ENCODE peak calls at places on chromosomes 6 and 20, in eight cellular contexts. One of them, this sample, is unnamed.
A peak's percentile ranks its signal among the peaks of the same experiment; 100 is the strongest.

GRCh38 chr6:116229287-116229913 is 24.5 kb downstream of the TSPYL4 start:
- DNase-seq in anterior cingulate cortex: peak; percentile 97
- DNase-seq in stomach: peak; percentile 49
- DNase-seq in NCI-H1436: no peak
- DNase-seq in NCI-H524: peak; percentile 28
- DNase-seq in hypothalamus: peak; percentile 41
- DNase-seq in stimulated activated naive CD4-positive, alpha-beta T cell: no peak
- DNase-seq in SHP77: no peak
- DNase-seq in this sample: no peak

GRCh38 chr6:114747995-114748625 is 405.3 kb upstream of the HS3ST5 start:
- DNase-seq in anterior cingulate cortex: peak; percentile 57
- DNase-seq in stomach: peak; percentile 56
- DNase-seq in NCI-H1436: peak; percentile 21
- DNase-seq in NCI-H524: peak; percentile 48
- DNase-seq in hypothalamus: no peak
- DNase-seq in stimulated activated naive CD4-positive, alpha-beta T cell: no peak
- DNase-seq in SHP77: peak; percentile 39
- DNase-seq in this sample: peak; percentile 33

GRCh38 chr6:9233686-9234085 is 798.3 kb upstream of the SLC35B3 start:
- DNase-seq in anterior cingulate cortex: no peak
- DNase-seq in stomach: no peak
- DNase-seq in NCI-H1436: no peak
- DNase-seq in NCI-H524: no peak
- DNase-seq in hypothalamus: no peak
- DNase-seq in stimulated activated naive CD4-positive, alpha-beta T cell: no peak
- DNase-seq in SHP77: no peak
- DNase-seq in this sample: no peak

GRCh38 chr6:157464653-157465535 is 83.9 kb downstream of the ZDHHC14 start:
- DNase-seq in anterior cingulate cortex: no peak
- DNase-seq in stomach: no peak
- DNase-seq in NCI-H1436: no peak
- DNase-seq in NCI-H524: no peak
- DNase-seq in hypothalamus: no peak
- DNase-seq in stimulated activated naive CD4-positive, alpha-beta T cell: no peak
- DNase-seq in SHP77: no peak
- DNase-seq in this sample: no peak

GRCh38 chr20:57350086-57350710 is 857 bp upstream of the RAE1 start:
- DNase-seq in anterior cingulate cortex: no peak
- DNase-seq in stomach: no peak
- DNase-seq in NCI-H1436: no peak
- DNase-seq in NCI-H524: no peak
- DNase-seq in hypothalamus: no peak
- DNase-seq in stimulated activated naive CD4-positive, alpha-beta T cell: no peak
- DNase-seq in SHP77: no peak
- DNase-seq in this sample: no peak

GRCh38 chr6:7463785-7464184 is 74.2 kb downstream of the RIOK1 start:
- DNase-seq in anterior cingulate cortex: no peak
- DNase-seq in stomach: no peak
- DNase-seq in NCI-H1436: no peak
- DNase-seq in NCI-H524: no peak
- DNase-seq in hypothalamus: no peak
- DNase-seq in stimulated activated naive CD4-positive, alpha-beta T cell: no peak
- DNase-seq in SHP77: no peak
- DNase-seq in this sample: no peak

GRCh38 chr20:36035720-36036119 is 67.3 kb downstream of the CNBD2 start:
- DNase-seq in anterior cingulate cortex: no peak
- DNase-seq in stomach: no peak
- DNase-seq in NCI-H1436: no peak
- DNase-seq in NCI-H524: no peak
- DNase-seq in hypothalamus: no peak
- DNase-seq in stimulated activated naive CD4-positive, alpha-beta T cell: no peak
- DNase-seq in SHP77: no peak
- DNase-seq in this sample: no peak

GRCh38 chr20:22495789-22496188 is 88.6 kb downstream of the FOXA2 start:
- DNase-seq in anterior cingulate cortex: no peak
- DNase-seq in stomach: no peak
- DNase-seq in NCI-H1436: no peak
- DNase-seq in NCI-H524: no peak
- DNase-seq in hypothalamus: no peak
- DNase-seq in stimulated activated naive CD4-positive, alpha-beta T cell: no peak
- DNase-seq in SHP77: no peak
- DNase-seq in this sample: no peak

GRCh38 chr6:7042654-7043545 is 64.9 kb upstream of the RREB1 start:
- DNase-seq in anterior cingulate cortex: no peak
- DNase-seq in stomach: no peak
- DNase-seq in NCI-H1436: no peak
- DNase-seq in NCI-H524: peak; percentile 67
- DNase-seq in hypothalamus: no peak
- DNase-seq in stimulated activated naive CD4-positive, alpha-beta T cell: no peak
- DNase-seq in SHP77: peak; percentile 29
- DNase-seq in this sample: no peak

GRCh38 chr6:3211681-3212080 is 15.8 kb downstream of the TUBB2B start:
- DNase-seq in anterior cingulate cortex: peak; percentile 53
- DNase-seq in stomach: no peak
- DNase-seq in NCI-H1436: no peak
- DNase-seq in NCI-H524: no peak
- DNase-seq in hypothalamus: no peak
- DNase-seq in stimulated activated naive CD4-positive, alpha-beta T cell: no peak
- DNase-seq in SHP77: no peak
- DNase-seq in this sample: no peak

GRCh38 chr6:69980624-69981023 is 114.3 kb downstream of the COL19A1 start:
- DNase-seq in anterior cingulate cortex: no peak
- DNase-seq in stomach: no peak
- DNase-seq in NCI-H1436: no peak
- DNase-seq in NCI-H524: peak; percentile 38
- DNase-seq in hypothalamus: no peak
- DNase-seq in stimulated activated naive CD4-positive, alpha-beta T cell: no peak
- DNase-seq in SHP77: no peak
- DNase-seq in this sample: no peak

GRCh38 chr6:147058786-147059434 is 145.3 kb upstream of the STXBP5 start:
- DNase-seq in anterior cingulate cortex: no peak
- DNase-seq in stomach: no peak
- DNase-seq in NCI-H1436: no peak
- DNase-seq in NCI-H524: peak; percentile 61
- DNase-seq in hypothalamus: no peak
- DNase-seq in stimulated activated naive CD4-positive, alpha-beta T cell: no peak
- DNase-seq in SHP77: no peak
- DNase-seq in this sample: no peak